ENCODE peak calls at places on chromosomes 3 and 15, in six cellular contexts. M is aorta; W is NCI-H2029; L is NCI-H1105 treated with DMSO at 0.1 percent for 48 hours; G is activated CD4-positive, alpha-beta T cell treated with anti-CD3 and anti-CD28 coated beads for 4 hours; Z is HS-27A. K is an unnamed sample.

GRCh38 chr3:197376735-197377555 is 78.5 kb upstream of the DLG1 start:
- DNase-seq in G (no peak), Z (no peak), L (no peak), M (no peak), W (no peak), K (no peak)

GRCh38 chr15:59140422-59141226 is 35.7 kb downstream of the CCNB2 start:
- DNase-seq in W (no peak), Z (no peak), G (no peak), L (no peak), M (no peak), K (no peak)

GRCh38 chr15:74773731-74774252 is 8.1 kb upstream of the CSK start:
- DNase-seq in L (no peak), G (no peak), M (no peak), Z (no peak), W (no peak), K (no peak)

GRCh38 chr3:98589331-98589870 is 4.0 kb downstream of the CPOX start:
- DNase-seq in Z (no peak), W (no peak), G (no peak), L (no peak), M (no peak), K (no peak)

GRCh38 chr3:54988302-54989022 is 60.6 kb upstream of the LRTM1 start:
- DNase-seq in L (no peak), G (no peak), M (no peak), Z (peak), W (no peak), K (peak)

GRCh38 chr3:35137612-35138011 is 501.7 kb upstream of the ARPP21 start:
- DNase-seq in W (no peak), M (no peak), G (no peak), Z (no peak), L (no peak), K (no peak)

GRCh38 chr3:110318108-110318507 is 753.5 kb upstream of the NECTIN3 start:
- DNase-seq in G (no peak), Z (no peak), M (no peak), L (no peak), W (peak), K (peak)

GRCh38 chr3:64244011-64244942 is 19.0 kb upstream of the PRICKLE2 start:
- DNase-seq in Z (no peak), G (no peak), M (no peak), L (no peak), W (no peak), K (no peak)

GRCh38 chr3:130609166-130609574 is 92.2 kb downstream of the COL6A6 start:
- DNase-seq in W (no peak), Z (no peak), M (no peak), G (no peak), L (no peak), K (no peak)

GRCh38 chr3:126288314-126288713 is 68.9 kb downstream of the KLF15 start:
- DNase-seq in Z (no peak), W (no peak), M (peak), L (no peak), G (no peak), K (no peak)

GRCh38 chr3:79517766-79518413 is 249.9 kb downstream of the ROBO1 start:
- DNase-seq in Z (no peak), G (no peak), W (no peak), M (no peak), L (peak), K (peak)

GRCh38 chr15:40367038-40367672 is 9.1 kb downstream of the DISP2 start:
- DNase-seq in M (peak), Z (no peak), G (no peak), W (no peak), L (no peak), K (no peak)

GRCh38 chr3:88031543-88032148 is 27.2 kb downstream of the CGGBP1 start:
- DNase-seq in L (peak), M (no peak), W (peak), G (peak), Z (no peak), K (no peak)

GRCh38 chr3:49006591-49007067 is 562 bp upstream of the WDR6 start:
- DNase-seq in W (no peak), L (no peak), Z (no peak), G (no peak), M (peak), K (no peak)

GRCh38 chr15:69857246-69857645 is 240.5 kb downstream of the TLE3 start:
- DNase-seq in M (no peak), W (no peak), G (no peak), L (no peak), Z (no peak), K (no peak)

GRCh38 chr3:188199386-188199785 is 45.4 kb downstream of the LPP start:
- DNase-seq in L (no peak), W (no peak), Z (no peak), G (no peak), M (no peak), K (no peak)

GRCh38 chr3:131622726-131623125 is 120.0 kb upstream of the MRPL3 start:
- DNase-seq in L (no peak), Z (no peak), M (no peak), W (no peak), G (no peak), K (no peak)

GRCh38 chr3:49399467-49399866 is 12.3 kb downstream of the RHOA start:
- DNase-seq in M (peak), G (no peak), W (no peak), L (no peak), Z (no peak), K (no peak)

GRCh38 chr15:40083756-40084101 is 24.9 kb downstream of the BMF start:
- DNase-seq in W (no peak), M (no peak), G (no peak), Z (no peak), L (no peak), K (no peak)

GRCh38 chr15:38075466-38075865 is 141.0 kb downstream of the TMCO5A start:
- DNase-seq in Z (no peak), L (no peak), G (no peak), M (no peak), W (no peak), K (no peak)

GRCh38 chr3:139355502-139355901 is 11.7 kb downstream of the MRPS22 start:
- DNase-seq in M (no peak), L (no peak), W (no peak), G (no peak), Z (no peak), K (no peak)

GRCh38 chr3:129428382-129429079 is at the start of gene EFCAB12:
- DNase-seq in Z (no peak), G (peak), L (peak), W (peak), M (peak), K (peak)

GRCh38 chr3:132556467-132557159 is 40.5 kb upstream of the ACKR4 start:
- DNase-seq in M (no peak), W (no peak), Z (no peak), L (no peak), G (no peak), K (no peak)

GRCh38 chr15:52255008-52255407 is 40.6 kb downstream of the MYO5C start:
- DNase-seq in G (no peak), L (no peak), W (no peak), M (no peak), Z (no peak), K (no peak)

K was measured in non-pigmented ciliary epithelial cell.